ENCODE peak calls at places on chromosomes 12 and 14, in six cellular contexts. T, K, E, P, N and R are unnamed samples. For H3K9me3, the result is how much of the 10 kb centered on the place peaks cover.

GRCh38 chr14:90796319-90796718 is 19.9 kb downstream of the TTC7B start:
- DNase-seq in T (no peak), K (no peak), E (no peak), P (no peak), N (no peak), R (no peak)

GRCh38 chr12:50625029-50625875 is 120.5 kb downstream of the DIP2B start:
- DNase-seq in T (no peak), K (no peak), E (no peak), P (no peak), N (peak), R (no peak)

GRCh38 chr12:124523071-124523470 is 44.3 kb downstream of the NCOR2 start:
- DNase-seq in T (no peak), K (no peak), E (no peak), P (no peak), N (no peak), R (no peak)

GRCh38 chr14:101965796-101966718 is 1.7 kb downstream of the DYNC1H1 start:
- DNase-seq in T (no peak), K (no peak), E (no peak), P (no peak), N (no peak), R (no peak)

GRCh38 chr12:23895792-23896218 is 53.7 kb downstream of the SOX5 start:
- DNase-seq in T (peak), K (no peak), E (no peak), P (no peak), N (no peak), R (no peak)

GRCh38 chr14:94560782-94561655 is at the start of gene SERPINA4:
- DNase-seq in T (no peak), K (no peak), E (no peak), P (no peak), N (no peak), R (no peak)

GRCh38 chr12:49983892-49984291 is 11.1 kb downstream of the AQP6 start:
- DNase-seq in T (peak), K (no peak), E (no peak), P (no peak), N (no peak), R (no peak)

GRCh38 chr12:116426391-116427136 is 132.6 kb upstream of the MAP1LC3B2 start:
- DNase-seq in T (peak), K (peak), E (peak), P (peak), N (no peak), R (no peak)

GRCh38 chr14:94370524-94370910 is 17.9 kb downstream of the SERPINA1 start:
- DNase-seq in T (no peak), K (no peak), E (no peak), P (peak), N (no peak), R (no peak)

GRCh38 chr12:6167327-6168280 is 32.6 kb upstream of the CD9 start:
- DNase-seq in T (peak), K (peak), E (peak), P (peak), N (no peak), R (no peak)

GRCh38 chr12:100156731-100157426 is 14.2 kb upstream of the BLTP3B start:
- DNase-seq in T (no peak), K (no peak), E (no peak), P (no peak), N (no peak), R (no peak)

GRCh38 chr12:25723921-25724491 is 170.9 kb upstream of the LMNTD1 start:
- DNase-seq in T (peak), K (no peak), E (no peak), P (no peak), N (no peak), R (no peak)

GRCh38 chr12:122187466-122187865 is 4.5 kb downstream of the LRRC43 start:
- DNase-seq in T (no peak), K (no peak), E (no peak), P (no peak), N (no peak), R (no peak)

GRCh38 chr14:69671365-69672050 is 60.1 kb downstream of the SUSD6 start:
- DNase-seq in T (no peak), K (no peak), E (no peak), P (no peak), N (no peak), R (no peak)

GRCh38 chr12:111439657-111440151 is 34.0 kb downstream of the SH2B3 start:
- DNase-seq in T (no peak), K (no peak), E (no peak), P (no peak), N (no peak), R (no peak)

GRCh38 chr12:124422570-124423523 is 128.0 kb downstream of the RFLNA start:
- DNase-seq in T (peak), K (peak), E (peak), P (peak), N (no peak), R (no peak)

GRCh38 chr14:72104011-72104613 is 171.9 kb downstream of the RGS6 start:
- DNase-seq in T (no peak), K (no peak), E (no peak), P (no peak), N (no peak), R (peak)

GRCh38 chr14:52546318-52546670 is 6.0 kb downstream of the TXNDC16 start:
- DNase-seq in T (no peak), K (no peak), E (no peak), P (no peak), N (no peak), R (no peak)
- H3K9me3 ChIP-seq in T (under half), K (under half), E (under half), P (under half), N (under half), R (under half)

DNA sequence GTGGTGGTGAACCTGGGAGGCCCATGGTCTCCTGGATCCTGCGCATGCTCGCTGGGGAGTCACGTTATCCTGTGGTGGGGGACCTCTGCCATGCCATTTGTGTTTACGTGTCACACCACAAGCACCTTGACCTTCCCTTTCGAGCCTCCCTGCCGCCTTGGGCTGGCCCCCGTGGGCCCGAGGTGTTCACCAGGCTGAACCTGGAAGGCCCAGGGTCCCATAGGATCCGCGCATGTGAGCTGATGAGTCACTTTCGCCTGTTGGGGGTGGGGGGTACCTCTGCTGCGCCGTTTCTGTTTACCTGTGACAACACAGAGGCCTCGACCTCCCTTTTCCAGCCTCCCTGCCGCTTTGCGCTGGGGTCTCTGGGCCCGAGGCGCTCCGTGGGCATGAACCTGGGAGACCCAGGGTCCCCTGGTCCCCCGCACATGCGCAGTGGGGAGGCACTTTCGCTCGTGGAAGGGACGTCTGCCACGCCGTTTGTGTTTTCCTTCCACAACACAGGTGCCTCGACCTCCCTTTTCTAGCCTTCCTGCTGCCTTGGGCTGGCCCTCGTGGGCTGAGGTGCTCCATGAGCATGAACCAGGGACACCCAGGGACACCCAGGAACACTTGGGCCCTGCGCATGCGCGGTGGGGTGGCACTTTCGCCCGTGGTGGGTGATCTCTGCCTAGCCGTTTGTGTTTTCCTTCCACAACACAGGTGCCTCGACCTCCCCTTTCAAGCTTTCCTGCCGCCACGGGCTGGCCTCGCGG is 334.1 kb downstream of the ALG10 start:
- DNase-seq in T (no peak), K (no peak), E (no peak), P (no peak), N (no peak), R (no peak)
- H3K9me3 ChIP-seq in T (under half), K (under half), E (under half), P (half or more), N (under half), R (under half)

DNA sequence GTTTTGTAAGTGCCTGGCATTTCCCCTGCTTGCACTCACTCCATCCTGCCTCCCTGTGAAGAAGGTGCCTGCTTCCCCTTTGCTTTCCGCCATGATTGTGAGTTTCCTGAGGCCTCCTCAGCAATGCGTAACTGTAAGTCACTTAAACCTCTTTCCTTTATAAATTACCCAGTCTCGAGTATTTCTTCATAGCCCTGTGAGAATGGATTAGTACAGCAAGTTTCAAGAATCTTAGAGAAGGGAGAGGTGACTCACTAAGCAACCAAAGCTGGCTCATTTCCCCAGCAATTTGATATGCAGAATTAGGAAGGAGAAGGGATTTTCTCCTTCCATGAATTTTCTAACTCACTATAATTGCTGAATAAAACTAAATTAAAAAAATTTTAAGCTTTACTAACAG is 251.0 kb upstream of the FOXG1 start:
- DNase-seq in T (peak), K (no peak), E (no peak), P (no peak), N (no peak), R (no peak)
- H3K9me3 ChIP-seq in T (under half), K (under half), E (under half), P (under half), N (under half), R (under half)

DNA sequence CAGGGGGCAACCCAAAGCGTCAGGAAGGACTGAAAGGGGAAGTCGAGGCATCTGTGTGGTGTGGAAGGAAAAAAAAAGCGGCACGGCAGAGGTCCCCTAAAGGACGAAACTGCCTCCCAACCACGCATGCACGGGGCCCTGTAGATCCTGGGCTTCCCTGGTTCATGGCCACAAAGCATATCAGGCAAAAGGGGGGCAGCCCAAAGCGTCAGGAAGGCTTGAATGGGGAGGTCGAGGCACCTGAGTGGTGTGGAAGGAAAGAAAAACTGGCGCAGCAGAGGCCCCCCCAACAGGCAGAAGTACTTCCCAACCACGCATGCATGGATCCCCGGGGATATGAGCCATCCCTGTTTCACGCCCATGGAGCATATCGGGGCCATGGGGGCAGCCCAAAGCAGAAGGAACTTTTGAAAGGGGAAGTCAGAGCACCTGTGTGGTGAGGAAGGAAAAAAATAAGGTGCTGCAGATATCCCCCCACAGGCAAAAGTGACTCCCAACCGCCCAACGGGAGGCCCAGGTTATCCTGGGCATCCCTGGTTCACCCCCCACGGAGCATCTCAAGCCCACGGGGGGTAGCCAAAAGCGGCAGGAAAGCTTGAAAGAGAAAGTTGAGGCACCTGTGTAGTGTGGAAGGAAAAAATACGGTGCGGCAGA is 581.2 kb downstream of the ALG10 start:
- DNase-seq in T (no peak), K (no peak), E (no peak), P (no peak), N (no peak), R (no peak)
- H3K9me3 ChIP-seq in T (under half), K (under half), E (under half), P (half or more), N (under half), R (under half)

GRCh38 chr14:30077946-30078345 is 150.3 kb upstream of the PRKD1 start:
- DNase-seq in T (peak), K (no peak), E (no peak), P (no peak), N (no peak), R (no peak)

GRCh38 chr14:30078827-30079402 is 151.3 kb upstream of the PRKD1 start:
- DNase-seq in T (no peak), K (no peak), E (no peak), P (no peak), N (no peak), R (no peak)
- H3K9me3 ChIP-seq in T (under half), K (under half), E (under half), P (under half), N (under half), R (under half)